ENCODE peak calls at places on chromosome 4, in seven cellular contexts. H is activated naive CD4-positive, alpha-beta T cell treated with anti-CD3 and anti-CD28 coated beads, Interleukin-2, amount 50 U/mL, for 16 hours; X is activated gamma-delta T cell treated with Interleukin-2 at 50 U/mL for 16 hours; N is GM12864; Q is kidney; Y is T-helper 9 cell; D is stimulated activated CD8-positive, alpha-beta memory T cell treated with anti-CD3 and anti-CD28 coated beads, Interleukin-12 subunit alpha, Interleukin-12 subunit beta, amount 100 ng/mL, for 4 hours. Z is an unnamed sample.

GRCh38 chr4:150206981-150207380 is 128.7 kb downstream of the DCLK2 start:
- DNase-seq in Q (no peak), N (no peak), X (no peak), D (no peak), H (no peak), Y (no peak), Z (no peak)

GRCh38 chr4:101604976-101605375 is 185.6 kb upstream of the BANK1 start:
- DNase-seq in H (no peak), Y (no peak), X (no peak), N (no peak), D (no peak), Q (no peak), Z (peak)

GRCh38 chr4:109548655-109549054 is 11.4 kb upstream of the MCUB start:
- DNase-seq in X (no peak), Y (no peak), N (no peak), D (no peak), H (no peak), Q (no peak), Z (peak)

GRCh38 chr4:73348185-73348584 is 55.9 kb upstream of the ALB start:
- DNase-seq in X (no peak), Y (no peak), D (no peak), N (no peak), Q (no peak), H (no peak), Z (no peak)

GRCh38 chr4:61493470-61493869 is 293.3 kb downstream of the ADGRL3 start:
- DNase-seq in N (no peak), Y (no peak), X (no peak), H (no peak), D (no peak), Q (no peak), Z (no peak)

GRCh38 chr4:97866821-97867556 is 276.3 kb downstream of the STPG2 start:
- DNase-seq in Y (no peak), D (no peak), X (no peak), Q (no peak), N (no peak), H (no peak), Z (no peak)

GRCh38 chr4:146135941-146136340 is 39.6 kb upstream of the LSM6 start:
- DNase-seq in Y (no peak), D (no peak), H (no peak), N (no peak), X (no peak), Q (no peak), Z (no peak)

GRCh38 chr4:38166082-38166481 is 205.9 kb downstream of the PTTG2 start:
- DNase-seq in N (no peak), Y (no peak), X (no peak), H (no peak), D (no peak), Q (no peak), Z (no peak)

GRCh38 chr4:83212041-83212851 is 72.4 kb downstream of the COQ2 start:
- DNase-seq in H (peak), D (peak), N (peak), Y (peak), Q (no peak), X (peak), Z (no peak)

GRCh38 chr4:80452768-80453167 is 117.2 kb downstream of the CFAP299 start:
- DNase-seq in D (no peak), X (no peak), N (no peak), H (no peak), Q (no peak), Y (no peak), Z (no peak)

GRCh38 chr4:150252741-150253140 is 174.5 kb downstream of the DCLK2 start:
- DNase-seq in Q (no peak), Y (no peak), X (no peak), N (no peak), H (no peak), D (no peak), Z (no peak)

Z was measured in GM04504.